ENCODE peak calls at places on chromosomes 7 and 10, in nine cellular contexts. One of them, this sample, is unnamed.

GRCh38 chr7:43076189-43076605 is 36.2 kb upstream of the HECW1 start:
- DNase-seq in NCI-H748 treated with DMSO at 0.1 percent for 48 hours: no peak
- DNase-seq in stimulated activated CD8-positive, alpha-beta memory T cell treated with anti-CD3 and anti-CD28 coated beads, Interleukin-4, amount 100 ng/mL, for 4 hours: no peak
- DNase-seq in epithelial cell of prostate: peak
- DNase-seq in psoas muscle: no peak
- DNase-seq in left ventricle myocardium inferior: no peak
- DNase-seq in brain microvascular endothelial cell: peak
- DNase-seq in NCI-H510A treated with DMSO at 0.1 percent for 48 hours: no peak
- DNase-seq in NCI-H1092 treated with DMSO at 0.1 percent for 48 hours: no peak
- DNase-seq in this sample: no peak

GRCh38 chr10:102408081-102408727 is 10.4 kb downstream of the PSD start:
- DNase-seq in NCI-H1092 treated with DMSO at 0.1 percent for 48 hours: no peak
- DNase-seq in psoas muscle: no peak
- DNase-seq in left ventricle myocardium inferior: no peak
- DNase-seq in brain microvascular endothelial cell: no peak
- DNase-seq in NCI-H748 treated with DMSO at 0.1 percent for 48 hours: no peak
- DNase-seq in epithelial cell of prostate: no peak
- DNase-seq in NCI-H510A treated with DMSO at 0.1 percent for 48 hours: no peak
- DNase-seq in stimulated activated CD8-positive, alpha-beta memory T cell treated with anti-CD3 and anti-CD28 coated beads, Interleukin-4, amount 100 ng/mL, for 4 hours: no peak
- DNase-seq in this sample: no peak

GRCh38 chr7:45451636-45452035 is 122.5 kb upstream of the ADCY1 start:
- DNase-seq in NCI-H748 treated with DMSO at 0.1 percent for 48 hours: no peak
- DNase-seq in stimulated activated CD8-positive, alpha-beta memory T cell treated with anti-CD3 and anti-CD28 coated beads, Interleukin-4, amount 100 ng/mL, for 4 hours: no peak
- DNase-seq in left ventricle myocardium inferior: no peak
- DNase-seq in brain microvascular endothelial cell: no peak
- DNase-seq in NCI-H1092 treated with DMSO at 0.1 percent for 48 hours: no peak
- DNase-seq in psoas muscle: no peak
- DNase-seq in epithelial cell of prostate: peak
- DNase-seq in NCI-H510A treated with DMSO at 0.1 percent for 48 hours: no peak
- DNase-seq in this sample: no peak

GRCh38 chr10:528173-529165 is 161.0 kb downstream of the DIP2C start:
- DNase-seq in psoas muscle: no peak
- DNase-seq in NCI-H510A treated with DMSO at 0.1 percent for 48 hours: no peak
- DNase-seq in NCI-H1092 treated with DMSO at 0.1 percent for 48 hours: no peak
- DNase-seq in left ventricle myocardium inferior: no peak
- DNase-seq in NCI-H748 treated with DMSO at 0.1 percent for 48 hours: no peak
- DNase-seq in brain microvascular endothelial cell: no peak
- DNase-seq in stimulated activated CD8-positive, alpha-beta memory T cell treated with anti-CD3 and anti-CD28 coated beads, Interleukin-4, amount 100 ng/mL, for 4 hours: no peak
- DNase-seq in epithelial cell of prostate: no peak
- DNase-seq in this sample: no peak

GRCh38 chr10:29037348-29038113 is 251.3 kb upstream of the LYZL1 start:
- DNase-seq in epithelial cell of prostate: no peak
- DNase-seq in NCI-H510A treated with DMSO at 0.1 percent for 48 hours: no peak
- DNase-seq in brain microvascular endothelial cell: no peak
- DNase-seq in NCI-H1092 treated with DMSO at 0.1 percent for 48 hours: no peak
- DNase-seq in NCI-H748 treated with DMSO at 0.1 percent for 48 hours: no peak
- DNase-seq in stimulated activated CD8-positive, alpha-beta memory T cell treated with anti-CD3 and anti-CD28 coated beads, Interleukin-4, amount 100 ng/mL, for 4 hours: no peak
- DNase-seq in left ventricle myocardium inferior: no peak
- DNase-seq in psoas muscle: no peak
- DNase-seq in this sample: no peak

GRCh38 chr10:35884657-35885071 is 242.6 kb upstream of the FZD8 start:
- DNase-seq in psoas muscle: no peak
- DNase-seq in brain microvascular endothelial cell: no peak
- DNase-seq in epithelial cell of prostate: no peak
- DNase-seq in NCI-H510A treated with DMSO at 0.1 percent for 48 hours: no peak
- DNase-seq in left ventricle myocardium inferior: no peak
- DNase-seq in NCI-H1092 treated with DMSO at 0.1 percent for 48 hours: no peak
- DNase-seq in NCI-H748 treated with DMSO at 0.1 percent for 48 hours: peak
- DNase-seq in stimulated activated CD8-positive, alpha-beta memory T cell treated with anti-CD3 and anti-CD28 coated beads, Interleukin-4, amount 100 ng/mL, for 4 hours: no peak
- DNase-seq in this sample: no peak

GRCh38 chr10:96858038-96858705 is 26.1 kb downstream of the LCOR start:
- DNase-seq in NCI-H748 treated with DMSO at 0.1 percent for 48 hours: no peak
- DNase-seq in NCI-H1092 treated with DMSO at 0.1 percent for 48 hours: no peak
- DNase-seq in stimulated activated CD8-positive, alpha-beta memory T cell treated with anti-CD3 and anti-CD28 coated beads, Interleukin-4, amount 100 ng/mL, for 4 hours: no peak
- DNase-seq in brain microvascular endothelial cell: no peak
- DNase-seq in left ventricle myocardium inferior: no peak
- DNase-seq in NCI-H510A treated with DMSO at 0.1 percent for 48 hours: no peak
- DNase-seq in epithelial cell of prostate: no peak
- DNase-seq in psoas muscle: no peak
- DNase-seq in this sample: no peak

GRCh38 chr10:14586901-14587300 is 187.8 kb downstream of the FAM107B start:
- DNase-seq in brain microvascular endothelial cell: no peak
- DNase-seq in NCI-H1092 treated with DMSO at 0.1 percent for 48 hours: no peak
- DNase-seq in left ventricle myocardium inferior: no peak
- DNase-seq in epithelial cell of prostate: no peak
- DNase-seq in psoas muscle: no peak
- DNase-seq in NCI-H748 treated with DMSO at 0.1 percent for 48 hours: no peak
- DNase-seq in stimulated activated CD8-positive, alpha-beta memory T cell treated with anti-CD3 and anti-CD28 coated beads, Interleukin-4, amount 100 ng/mL, for 4 hours: no peak
- DNase-seq in NCI-H510A treated with DMSO at 0.1 percent for 48 hours: peak
- DNase-seq in this sample: no peak

GRCh38 chr10:8392216-8392615 is 337.7 kb downstream of the GATA3 start:
- DNase-seq in left ventricle myocardium inferior: no peak
- DNase-seq in stimulated activated CD8-positive, alpha-beta memory T cell treated with anti-CD3 and anti-CD28 coated beads, Interleukin-4, amount 100 ng/mL, for 4 hours: no peak
- DNase-seq in epithelial cell of prostate: peak
- DNase-seq in NCI-H510A treated with DMSO at 0.1 percent for 48 hours: no peak
- DNase-seq in psoas muscle: no peak
- DNase-seq in NCI-H748 treated with DMSO at 0.1 percent for 48 hours: no peak
- DNase-seq in brain microvascular endothelial cell: no peak
- DNase-seq in NCI-H1092 treated with DMSO at 0.1 percent for 48 hours: no peak
- DNase-seq in this sample: no peak

GRCh38 chr10:13751191-13751764 is 164.5 kb downstream of the PRPF18 start:
- DNase-seq in psoas muscle: no peak
- DNase-seq in left ventricle myocardium inferior: no peak
- DNase-seq in brain microvascular endothelial cell: no peak
- DNase-seq in NCI-H510A treated with DMSO at 0.1 percent for 48 hours: no peak
- DNase-seq in stimulated activated CD8-positive, alpha-beta memory T cell treated with anti-CD3 and anti-CD28 coated beads, Interleukin-4, amount 100 ng/mL, for 4 hours: no peak
- DNase-seq in NCI-H748 treated with DMSO at 0.1 percent for 48 hours: no peak
- DNase-seq in NCI-H1092 treated with DMSO at 0.1 percent for 48 hours: no peak
- DNase-seq in epithelial cell of prostate: no peak
- DNase-seq in this sample: no peak

GRCh38 chr7:132656846-132657776 is 80.8 kb upstream of the PLXNA4 start:
- DNase-seq in NCI-H1092 treated with DMSO at 0.1 percent for 48 hours: peak
- DNase-seq in left ventricle myocardium inferior: no peak
- DNase-seq in psoas muscle: no peak
- DNase-seq in epithelial cell of prostate: no peak
- DNase-seq in brain microvascular endothelial cell: no peak
- DNase-seq in NCI-H748 treated with DMSO at 0.1 percent for 48 hours: no peak
- DNase-seq in NCI-H510A treated with DMSO at 0.1 percent for 48 hours: peak
- DNase-seq in stimulated activated CD8-positive, alpha-beta memory T cell treated with anti-CD3 and anti-CD28 coated beads, Interleukin-4, amount 100 ng/mL, for 4 hours: no peak
- DNase-seq in this sample: no peak

GRCh38 chr7:108166687-108167086 is 36.5 kb upstream of the LAMB4 start:
- DNase-seq in left ventricle myocardium inferior: no peak
- DNase-seq in psoas muscle: no peak
- DNase-seq in epithelial cell of prostate: no peak
- DNase-seq in NCI-H748 treated with DMSO at 0.1 percent for 48 hours: no peak
- DNase-seq in NCI-H1092 treated with DMSO at 0.1 percent for 48 hours: no peak
- DNase-seq in NCI-H510A treated with DMSO at 0.1 percent for 48 hours: peak
- DNase-seq in brain microvascular endothelial cell: no peak
- DNase-seq in stimulated activated CD8-positive, alpha-beta memory T cell treated with anti-CD3 and anti-CD28 coated beads, Interleukin-4, amount 100 ng/mL, for 4 hours: no peak
- DNase-seq in this sample: no peak

GRCh38 chr7:129947701-129948100 is 5.1 kb downstream of the UBE2H start:
- DNase-seq in NCI-H748 treated with DMSO at 0.1 percent for 48 hours: no peak
- DNase-seq in NCI-H1092 treated with DMSO at 0.1 percent for 48 hours: no peak
- DNase-seq in NCI-H510A treated with DMSO at 0.1 percent for 48 hours: no peak
- DNase-seq in stimulated activated CD8-positive, alpha-beta memory T cell treated with anti-CD3 and anti-CD28 coated beads, Interleukin-4, amount 100 ng/mL, for 4 hours: no peak
- DNase-seq in brain microvascular endothelial cell: peak
- DNase-seq in left ventricle myocardium inferior: no peak
- DNase-seq in epithelial cell of prostate: no peak
- DNase-seq in psoas muscle: no peak
- DNase-seq in this sample: no peak

GRCh38 chr7:16978358-16979244 is 96.8 kb upstream of the AGR3 start:
- DNase-seq in NCI-H510A treated with DMSO at 0.1 percent for 48 hours: peak
- DNase-seq in NCI-H748 treated with DMSO at 0.1 percent for 48 hours: no peak
- DNase-seq in epithelial cell of prostate: peak
- DNase-seq in left ventricle myocardium inferior: no peak
- DNase-seq in NCI-H1092 treated with DMSO at 0.1 percent for 48 hours: no peak
- DNase-seq in stimulated activated CD8-positive, alpha-beta memory T cell treated with anti-CD3 and anti-CD28 coated beads, Interleukin-4, amount 100 ng/mL, for 4 hours: no peak
- DNase-seq in psoas muscle: no peak
- DNase-seq in brain microvascular endothelial cell: peak
- DNase-seq in this sample: no peak

GRCh38 chr7:997404-998395 is 14.7 kb downstream of the CYP2W1 start:
- DNase-seq in psoas muscle: no peak
- DNase-seq in NCI-H748 treated with DMSO at 0.1 percent for 48 hours: no peak
- DNase-seq in NCI-H510A treated with DMSO at 0.1 percent for 48 hours: peak
- DNase-seq in left ventricle myocardium inferior: no peak
- DNase-seq in stimulated activated CD8-positive, alpha-beta memory T cell treated with anti-CD3 and anti-CD28 coated beads, Interleukin-4, amount 100 ng/mL, for 4 hours: no peak
- DNase-seq in NCI-H1092 treated with DMSO at 0.1 percent for 48 hours: no peak
- DNase-seq in epithelial cell of prostate: no peak
- DNase-seq in brain microvascular endothelial cell: no peak
- DNase-seq in this sample: no peak

GRCh38 chr10:62038609-62039190 is 137.2 kb downstream of the ARID5B start:
- DNase-seq in NCI-H1092 treated with DMSO at 0.1 percent for 48 hours: peak
- DNase-seq in stimulated activated CD8-positive, alpha-beta memory T cell treated with anti-CD3 and anti-CD28 coated beads, Interleukin-4, amount 100 ng/mL, for 4 hours: peak
- DNase-seq in psoas muscle: peak
- DNase-seq in brain microvascular endothelial cell: peak
- DNase-seq in NCI-H510A treated with DMSO at 0.1 percent for 48 hours: peak
- DNase-seq in NCI-H748 treated with DMSO at 0.1 percent for 48 hours: peak
- DNase-seq in left ventricle myocardium inferior: peak
- DNase-seq in epithelial cell of prostate: no peak
- DNase-seq in this sample: peak

GRCh38 chr10:94279835-94280709 is 82.7 kb downstream of the NOC3L start:
- DNase-seq in epithelial cell of prostate: no peak
- DNase-seq in psoas muscle: peak
- DNase-seq in brain microvascular endothelial cell: peak
- DNase-seq in NCI-H748 treated with DMSO at 0.1 percent for 48 hours: peak
- DNase-seq in left ventricle myocardium inferior: peak
- DNase-seq in NCI-H510A treated with DMSO at 0.1 percent for 48 hours: peak
- DNase-seq in NCI-H1092 treated with DMSO at 0.1 percent for 48 hours: no peak
- DNase-seq in stimulated activated CD8-positive, alpha-beta memory T cell treated with anti-CD3 and anti-CD28 coated beads, Interleukin-4, amount 100 ng/mL, for 4 hours: peak
- DNase-seq in this sample: peak

GRCh38 chr7:122307228-122307619 is 2.7 kb upstream of the FEZF1 start:
- DNase-seq in epithelial cell of prostate: no peak
- DNase-seq in left ventricle myocardium inferior: no peak
- DNase-seq in stimulated activated CD8-positive, alpha-beta memory T cell treated with anti-CD3 and anti-CD28 coated beads, Interleukin-4, amount 100 ng/mL, for 4 hours: no peak
- DNase-seq in NCI-H510A treated with DMSO at 0.1 percent for 48 hours: no peak
- DNase-seq in NCI-H1092 treated with DMSO at 0.1 percent for 48 hours: no peak
- DNase-seq in NCI-H748 treated with DMSO at 0.1 percent for 48 hours: no peak
- DNase-seq in psoas muscle: no peak
- DNase-seq in brain microvascular endothelial cell: no peak
- DNase-seq in this sample: no peak

GRCh38 chr7:94907420-94908203 is at the start of gene PPP1R9A:
- DNase-seq in NCI-H1092 treated with DMSO at 0.1 percent for 48 hours: peak
- DNase-seq in NCI-H510A treated with DMSO at 0.1 percent for 48 hours: peak
- DNase-seq in psoas muscle: peak
- DNase-seq in left ventricle myocardium inferior: peak
- DNase-seq in NCI-H748 treated with DMSO at 0.1 percent for 48 hours: peak
- DNase-seq in stimulated activated CD8-positive, alpha-beta memory T cell treated with anti-CD3 and anti-CD28 coated beads, Interleukin-4, amount 100 ng/mL, for 4 hours: no peak
- DNase-seq in epithelial cell of prostate: no peak
- DNase-seq in brain microvascular endothelial cell: no peak
- DNase-seq in this sample: peak

GRCh38 chr10:133312016-133312768 is 3.5 kb downstream of the ZNF511 start:
- DNase-seq in left ventricle myocardium inferior: no peak
- DNase-seq in brain microvascular endothelial cell: no peak
- DNase-seq in NCI-H748 treated with DMSO at 0.1 percent for 48 hours: no peak
- DNase-seq in stimulated activated CD8-positive, alpha-beta memory T cell treated with anti-CD3 and anti-CD28 coated beads, Interleukin-4, amount 100 ng/mL, for 4 hours: no peak
- DNase-seq in NCI-H1092 treated with DMSO at 0.1 percent for 48 hours: no peak
- DNase-seq in NCI-H510A treated with DMSO at 0.1 percent for 48 hours: no peak
- DNase-seq in psoas muscle: no peak
- DNase-seq in epithelial cell of prostate: no peak
- DNase-seq in this sample: no peak

GRCh38 chr10:123521076-123521475 is 145.1 kb upstream of the GPR26 start:
- DNase-seq in left ventricle myocardium inferior: no peak
- DNase-seq in NCI-H748 treated with DMSO at 0.1 percent for 48 hours: no peak
- DNase-seq in psoas muscle: no peak
- DNase-seq in NCI-H1092 treated with DMSO at 0.1 percent for 48 hours: no peak
- DNase-seq in stimulated activated CD8-positive, alpha-beta memory T cell treated with anti-CD3 and anti-CD28 coated beads, Interleukin-4, amount 100 ng/mL, for 4 hours: no peak
- DNase-seq in NCI-H510A treated with DMSO at 0.1 percent for 48 hours: no peak
- DNase-seq in brain microvascular endothelial cell: no peak
- DNase-seq in epithelial cell of prostate: no peak
- DNase-seq in this sample: no peak

GRCh38 chr10:87659571-87660483 is at the start of gene PAPSS2:
- DNase-seq in NCI-H1092 treated with DMSO at 0.1 percent for 48 hours: peak
- DNase-seq in left ventricle myocardium inferior: peak
- DNase-seq in stimulated activated CD8-positive, alpha-beta memory T cell treated with anti-CD3 and anti-CD28 coated beads, Interleukin-4, amount 100 ng/mL, for 4 hours: no peak
- DNase-seq in NCI-H510A treated with DMSO at 0.1 percent for 48 hours: peak
- DNase-seq in NCI-H748 treated with DMSO at 0.1 percent for 48 hours: peak
- DNase-seq in epithelial cell of prostate: no peak
- DNase-seq in psoas muscle: peak
- DNase-seq in brain microvascular endothelial cell: peak
- DNase-seq in this sample: peak

GRCh38 chr7:637826-638225 is 88.7 kb upstream of the DNAAF5 start:
- DNase-seq in psoas muscle: no peak
- DNase-seq in NCI-H1092 treated with DMSO at 0.1 percent for 48 hours: no peak
- DNase-seq in brain microvascular endothelial cell: no peak
- DNase-seq in NCI-H748 treated with DMSO at 0.1 percent for 48 hours: no peak
- DNase-seq in NCI-H510A treated with DMSO at 0.1 percent for 48 hours: no peak
- DNase-seq in stimulated activated CD8-positive, alpha-beta memory T cell treated with anti-CD3 and anti-CD28 coated beads, Interleukin-4, amount 100 ng/mL, for 4 hours: no peak
- DNase-seq in epithelial cell of prostate: no peak
- DNase-seq in left ventricle myocardium inferior: no peak
- DNase-seq in this sample: no peak

GRCh38 chr10:27724287-27724686 is 21.3 kb downstream of the MKX start:
- DNase-seq in stimulated activated CD8-positive, alpha-beta memory T cell treated with anti-CD3 and anti-CD28 coated beads, Interleukin-4, amount 100 ng/mL, for 4 hours: no peak
- DNase-seq in NCI-H510A treated with DMSO at 0.1 percent for 48 hours: no peak
- DNase-seq in NCI-H1092 treated with DMSO at 0.1 percent for 48 hours: no peak
- DNase-seq in left ventricle myocardium inferior: no peak
- DNase-seq in epithelial cell of prostate: no peak
- DNase-seq in psoas muscle: no peak
- DNase-seq in NCI-H748 treated with DMSO at 0.1 percent for 48 hours: no peak
- DNase-seq in brain microvascular endothelial cell: no peak
- DNase-seq in this sample: no peak

GRCh38 chr7:7564323-7564780 is 2.3 kb upstream of the MIOS start:
- DNase-seq in epithelial cell of prostate: peak
- DNase-seq in brain microvascular endothelial cell: peak
- DNase-seq in left ventricle myocardium inferior: no peak
- DNase-seq in psoas muscle: no peak
- DNase-seq in NCI-H1092 treated with DMSO at 0.1 percent for 48 hours: no peak
- DNase-seq in stimulated activated CD8-positive, alpha-beta memory T cell treated with anti-CD3 and anti-CD28 coated beads, Interleukin-4, amount 100 ng/mL, for 4 hours: no peak
- DNase-seq in NCI-H510A treated with DMSO at 0.1 percent for 48 hours: no peak
- DNase-seq in NCI-H748 treated with DMSO at 0.1 percent for 48 hours: no peak
- DNase-seq in this sample: no peak

GRCh38 chr10:110208614-110209398 is 1.4 kb downstream of the MXI1 start:
- DNase-seq in brain microvascular endothelial cell: no peak
- DNase-seq in NCI-H510A treated with DMSO at 0.1 percent for 48 hours: no peak
- DNase-seq in psoas muscle: peak
- DNase-seq in NCI-H748 treated with DMSO at 0.1 percent for 48 hours: no peak
- DNase-seq in NCI-H1092 treated with DMSO at 0.1 percent for 48 hours: no peak
- DNase-seq in stimulated activated CD8-positive, alpha-beta memory T cell treated with anti-CD3 and anti-CD28 coated beads, Interleukin-4, amount 100 ng/mL, for 4 hours: no peak
- DNase-seq in left ventricle myocardium inferior: peak
- DNase-seq in epithelial cell of prostate: no peak
- DNase-seq in this sample: no peak

GRCh38 chr10:91298224-91298862 is 77.9 kb downstream of the PCGF5 start:
- DNase-seq in left ventricle myocardium inferior: peak
- DNase-seq in NCI-H510A treated with DMSO at 0.1 percent for 48 hours: peak
- DNase-seq in psoas muscle: peak
- DNase-seq in epithelial cell of prostate: no peak
- DNase-seq in NCI-H1092 treated with DMSO at 0.1 percent for 48 hours: peak
- DNase-seq in NCI-H748 treated with DMSO at 0.1 percent for 48 hours: peak
- DNase-seq in stimulated activated CD8-positive, alpha-beta memory T cell treated with anti-CD3 and anti-CD28 coated beads, Interleukin-4, amount 100 ng/mL, for 4 hours: peak
- DNase-seq in brain microvascular endothelial cell: peak
- DNase-seq in this sample: peak

GRCh38 chr7:117946201-117946633 is 73.0 kb upstream of the CTTNBP2 start:
- DNase-seq in brain microvascular endothelial cell: peak
- DNase-seq in NCI-H1092 treated with DMSO at 0.1 percent for 48 hours: no peak
- DNase-seq in left ventricle myocardium inferior: no peak
- DNase-seq in NCI-H510A treated with DMSO at 0.1 percent for 48 hours: no peak
- DNase-seq in epithelial cell of prostate: no peak
- DNase-seq in stimulated activated CD8-positive, alpha-beta memory T cell treated with anti-CD3 and anti-CD28 coated beads, Interleukin-4, amount 100 ng/mL, for 4 hours: no peak
- DNase-seq in NCI-H748 treated with DMSO at 0.1 percent for 48 hours: no peak
- DNase-seq in psoas muscle: no peak
- DNase-seq in this sample: no peak

GRCh38 chr7:82044497-82045080 is 274.7 kb upstream of the HGF start:
- DNase-seq in brain microvascular endothelial cell: peak
- DNase-seq in stimulated activated CD8-positive, alpha-beta memory T cell treated with anti-CD3 and anti-CD28 coated beads, Interleukin-4, amount 100 ng/mL, for 4 hours: no peak
- DNase-seq in psoas muscle: no peak
- DNase-seq in epithelial cell of prostate: no peak
- DNase-seq in NCI-H1092 treated with DMSO at 0.1 percent for 48 hours: peak
- DNase-seq in NCI-H748 treated with DMSO at 0.1 percent for 48 hours: peak
- DNase-seq in left ventricle myocardium inferior: no peak
- DNase-seq in NCI-H510A treated with DMSO at 0.1 percent for 48 hours: peak
- DNase-seq in this sample: peak

GRCh38 chr10:97134202-97134601 is 51.6 kb downstream of the SLIT1 start:
- DNase-seq in psoas muscle: no peak
- DNase-seq in brain microvascular endothelial cell: no peak
- DNase-seq in NCI-H748 treated with DMSO at 0.1 percent for 48 hours: no peak
- DNase-seq in NCI-H1092 treated with DMSO at 0.1 percent for 48 hours: no peak
- DNase-seq in NCI-H510A treated with DMSO at 0.1 percent for 48 hours: no peak
- DNase-seq in epithelial cell of prostate: no peak
- DNase-seq in stimulated activated CD8-positive, alpha-beta memory T cell treated with anti-CD3 and anti-CD28 coated beads, Interleukin-4, amount 100 ng/mL, for 4 hours: no peak
- DNase-seq in left ventricle myocardium inferior: no peak
- DNase-seq in this sample: no peak

GRCh38 chr10:55668326-55668922 is 692.6 kb downstream of the ZWINT start:
- DNase-seq in NCI-H510A treated with DMSO at 0.1 percent for 48 hours: peak
- DNase-seq in NCI-H1092 treated with DMSO at 0.1 percent for 48 hours: no peak
- DNase-seq in stimulated activated CD8-positive, alpha-beta memory T cell treated with anti-CD3 and anti-CD28 coated beads, Interleukin-4, amount 100 ng/mL, for 4 hours: no peak
- DNase-seq in psoas muscle: no peak
- DNase-seq in left ventricle myocardium inferior: no peak
- DNase-seq in NCI-H748 treated with DMSO at 0.1 percent for 48 hours: no peak
- DNase-seq in brain microvascular endothelial cell: no peak
- DNase-seq in epithelial cell of prostate: no peak
- DNase-seq in this sample: no peak

This sample was measured in NCI-H1436.